ENCODE peak calls at places on chromosomes 6 and 20, in five cellular contexts. I is IMR-90, F is H9, K is neuronal stem cell, Q is H1. B is an unnamed sample.

GRCh38 chr20:36645998-36646397 is at the start of gene SLA2:
- DNase-seq in I (no peak), F (no peak), K (no peak), Q (no peak), B (no peak)

GRCh38 chr20:142290-142689 is at the start of gene DEFB126:
- DNase-seq in I (no peak), F (no peak), K (no peak), Q (no peak), B (no peak)

GRCh38 chr6:43278524-43279078 is 19.5 kb upstream of the SLC22A7 start:
- DNase-seq in I (peak), F (no peak), K (no peak), Q (no peak), B (no peak)

GRCh38 chr20:61436674-61437279 is 184.7 kb downstream of the CDH4 start:
- DNase-seq in I (peak), F (peak), K (peak), Q (peak), B (no peak)

GRCh38 chr20:63441136-63441776 is 31.2 kb downstream of the KCNQ2 start:
- DNase-seq in I (no peak), F (no peak), K (no peak), Q (no peak), B (no peak)

GRCh38 chr6:23016701-23017100 is 447.3 kb downstream of the HDGFL1 start:
- DNase-seq in I (no peak), F (no peak), K (no peak), Q (no peak), B (no peak)

GRCh38 chr6:165837948-165838745 is 175.1 kb upstream of the PDE10A start:
- DNase-seq in I (no peak), F (no peak), K (no peak), Q (no peak), B (no peak)

GRCh38 chr6:105624055-105624454 is 221.2 kb upstream of the PREP start:
- DNase-seq in I (no peak), F (no peak), K (no peak), Q (no peak), B (no peak)

GRCh38 chr20:31842471-31843157 is 2.8 kb downstream of the FOXS1 start:
- DNase-seq in I (peak), F (no peak), K (no peak), Q (no peak), B (no peak)

GRCh38 chr6:10381133-10381829 is 33.6 kb downstream of the TFAP2A start:
- DNase-seq in I (no peak), F (peak), K (no peak), Q (peak), B (no peak)

GRCh38 chr6:105492706-105493673 is 90.1 kb upstream of the PREP start:
- DNase-seq in I (peak), F (no peak), K (no peak), Q (no peak), B (no peak)

GRCh38 chr20:30985386-30985785 is 272.1 kb upstream of the DEFB115 start:
- DNase-seq in I (no peak), F (peak), K (no peak), Q (peak), B (no peak)

GRCh38 chr20:12237772-12238171 is 320.1 kb downstream of the BTBD3 start:
- DNase-seq in I (no peak), F (no peak), K (no peak), Q (no peak), B (no peak)

GRCh38 chr20:2740702-2741101 is 48.1 kb downstream of the EBF4 start:
- DNase-seq in I (no peak), F (peak), K (no peak), Q (no peak), B (no peak)

GRCh38 chr20:42889517-42889916 is 300.2 kb downstream of the PTPRT start:
- DNase-seq in I (no peak), F (no peak), K (no peak), Q (no peak), B (no peak)

GRCh38 chr6:131419698-131420097 is 153.3 kb upstream of the ARG1 start:
- DNase-seq in I (no peak), F (no peak), K (no peak), Q (no peak), B (no peak)

GRCh38 chr6:34347303-34347702 is 45.2 kb downstream of the NUDT3 start:
- DNase-seq in I (no peak), F (no peak), K (no peak), Q (no peak), B (no peak)

GRCh38 chr6:33298773-33299236 is at the start of gene RGL2:
- DNase-seq in I (peak), F (no peak), K (no peak), Q (no peak), B (no peak)

GRCh38 chr20:62350098-62350628 is 16.9 kb downstream of the LAMA5 start:
- DNase-seq in I (no peak), F (no peak), K (no peak), Q (no peak), B (peak)

GRCh38 chr20:8616792-8617191 is 452.1 kb upstream of the PLCB4 start:
- DNase-seq in I (peak), F (no peak), K (no peak), Q (no peak), B (no peak)

GRCh38 chr20:62759981-62760431 is 36.3 kb upstream of the MRGBP start:
- DNase-seq in I (no peak), F (no peak), K (no peak), Q (no peak), B (no peak)

GRCh38 chr6:159969204-159969912 is 476 bp downstream of the IGF2R start:
- DNase-seq in I (peak), F (no peak), K (peak), Q (peak), B (peak)

GRCh38 chr6:25991785-25992412 is 29.3 kb downstream of the TRIM38 start:
- DNase-seq in I (peak), F (peak), K (peak), Q (peak), B (peak)

GRCh38 chr6:56393615-56394612 is 146.5 kb upstream of the COL21A1 start:
- DNase-seq in I (no peak), F (no peak), K (no peak), Q (no peak), B (peak)

GRCh38 chr6:136526196-136526930 is 23.9 kb downstream of the MAP7 start:
- DNase-seq in I (peak), F (peak), K (peak), Q (peak), B (peak)

GRCh38 chr6:21931641-21932335 is 338.2 kb downstream of the SOX4 start:
- DNase-seq in I (peak), F (no peak), K (no peak), Q (no peak), B (no peak)

GRCh38 chr20:35283441-35284266 is 918 bp downstream of the EIF6 start:
- DNase-seq in I (no peak), F (no peak), K (no peak), Q (no peak), B (no peak)

GRCh38 chr6:112086744-112087135 is 542 bp downstream of the TUBE1 start:
- DNase-seq in I (peak), F (no peak), K (no peak), Q (no peak), B (peak)

GRCh38 chr6:20840675-20841074 is 306.4 kb downstream of the CDKAL1 start:
- DNase-seq in I (peak), F (no peak), K (no peak), Q (no peak), B (peak)

GRCh38 chr6:113560908-113561307 is 296.2 kb upstream of the MARCKS start:
- DNase-seq in I (peak), F (no peak), K (no peak), Q (no peak), B (no peak)

GRCh38 chr6:112274774-112275173 is 20.4 kb upstream of the LAMA4 start:
- DNase-seq in I (no peak), F (no peak), K (no peak), Q (no peak), B (no peak)

GRCh38 chr6:136927313-136927712 is 5.2 kb downstream of the SLC35D3 start:
- DNase-seq in I (peak), F (peak), K (peak), Q (peak), B (no peak)

GRCh38 chr6:29968130-29968529 is 25.8 kb downstream of the HLA-A start:
- DNase-seq in I (peak), F (no peak), K (no peak), Q (no peak), B (no peak)

GRCh38 chr6:94510877-94511276 is 1066.5 kb upstream of the MANEA start:
- DNase-seq in I (no peak), F (peak), K (no peak), Q (no peak), B (no peak)

DNA sequence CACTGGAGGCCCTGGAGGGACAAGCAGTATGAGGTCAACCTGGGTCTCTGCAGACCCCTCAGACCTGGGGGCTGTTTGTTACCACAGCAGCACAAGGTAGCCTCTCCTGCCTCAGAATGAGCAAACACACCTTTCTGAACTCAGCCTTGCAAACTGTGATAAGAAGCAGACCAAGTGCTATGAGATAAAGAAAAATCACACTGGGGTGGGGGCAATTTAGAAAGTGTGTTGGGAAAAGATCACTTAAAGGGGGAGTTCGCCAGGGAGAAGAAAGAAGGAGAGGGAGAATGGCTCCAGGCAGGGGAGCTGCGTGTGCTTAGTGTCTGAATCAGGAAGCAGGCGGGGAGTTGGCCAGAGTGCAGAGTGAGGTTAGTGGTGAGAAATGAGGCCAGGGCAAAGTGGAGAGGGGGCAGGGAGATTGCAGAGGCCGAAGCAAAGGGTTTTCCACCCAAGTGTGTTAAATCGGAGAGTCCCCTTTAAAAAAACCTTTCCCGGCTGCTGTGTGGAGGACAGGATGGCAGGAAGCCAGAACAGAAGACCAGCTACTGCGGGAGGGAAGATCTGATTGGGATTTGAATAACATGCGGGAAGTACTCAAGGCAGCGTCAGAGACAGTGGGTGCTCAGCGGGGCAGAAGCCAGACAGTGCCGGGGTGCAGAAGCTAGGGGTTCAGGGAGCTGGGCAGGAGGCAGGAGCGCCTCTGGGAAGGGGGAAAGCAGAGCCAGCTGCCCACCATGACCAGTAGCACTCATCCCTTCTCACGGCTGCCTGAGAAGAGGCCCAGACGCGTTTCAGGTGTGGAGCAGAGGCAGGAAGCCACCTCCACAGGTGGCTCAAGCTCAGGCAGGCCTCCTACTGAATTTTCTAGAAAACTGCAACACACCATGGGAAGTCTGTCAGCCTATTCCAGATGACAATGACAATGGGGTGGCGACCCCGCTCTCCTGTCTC is 9.0 kb downstream of the ADA start:
- DNase-seq in I (peak), F (peak), K (no peak), Q (peak), B (peak)
- H3K4ac ChIP-seq in I (peak), F (no peak), K (peak), Q (peak), B (peak)

DNA sequence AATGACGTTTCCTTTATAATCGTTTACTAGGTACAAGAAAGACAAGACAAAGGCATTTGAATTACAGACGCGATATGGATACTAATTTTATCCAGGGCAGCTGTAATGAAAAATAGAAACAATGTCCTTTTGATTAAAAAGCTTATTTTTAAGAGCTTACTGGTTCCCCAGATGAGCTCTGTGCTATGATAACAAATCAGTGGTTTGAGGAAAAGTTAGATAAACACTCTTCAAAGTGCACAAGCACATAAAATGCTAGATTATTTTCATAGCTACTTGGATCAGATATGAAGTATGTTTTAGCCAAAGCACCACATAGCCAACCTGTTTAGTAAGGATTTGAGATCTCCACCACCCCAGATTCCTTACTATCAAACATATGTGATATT is 1.7 kb upstream of the SYNCRIP start:
- DNase-seq in I (peak), F (no peak), K (no peak), Q (no peak), B (no peak)
- H3K9ac ChIP-seq in I (peak), F (peak), K (no peak), Q (peak), B (no peak)

DNA sequence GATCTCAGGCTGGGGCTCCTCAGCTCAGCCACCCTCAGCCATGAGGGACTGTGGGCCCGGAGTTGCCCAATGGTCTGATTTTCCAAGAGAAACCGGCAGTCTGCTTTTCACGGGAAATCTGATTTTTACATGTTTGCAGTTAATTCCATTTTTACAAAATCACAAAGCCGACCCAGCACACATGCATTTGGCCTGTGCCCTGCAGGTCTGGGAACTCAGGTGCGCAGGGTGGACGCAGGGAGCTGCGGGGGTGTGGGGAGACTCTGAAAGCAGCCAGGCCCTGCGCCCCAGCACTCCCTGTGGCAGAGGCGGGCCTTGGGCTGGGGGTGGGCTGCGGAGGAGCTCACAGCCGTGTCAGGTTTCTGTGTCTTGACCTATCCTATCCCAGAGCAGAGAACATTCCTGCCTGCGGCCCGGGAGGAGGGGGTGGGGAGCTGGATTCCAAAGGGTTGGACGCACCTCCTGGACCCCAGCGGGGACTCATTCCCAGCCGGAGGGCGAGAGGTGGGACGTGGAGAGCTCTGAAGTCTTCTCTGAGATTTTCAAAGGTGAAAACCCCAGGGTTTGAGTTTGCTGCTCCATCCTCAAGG is 60.6 kb downstream of the ADNP start:
- DNase-seq in I (peak), F (peak), K (peak), Q (peak), B (no peak)
- H3K23ac ChIP-seq in I (no peak), F (no peak), K (peak), Q (no peak), B (no peak)

GRCh38 chr6:41073203-41073967 is 611 bp downstream of the NFYA start:
- DNase-seq in I (peak), F (peak), K (peak), Q (peak), B (peak)
- H3K4ac ChIP-seq in I (peak), F (no peak), K (peak), Q (peak), B (peak)

DNA sequence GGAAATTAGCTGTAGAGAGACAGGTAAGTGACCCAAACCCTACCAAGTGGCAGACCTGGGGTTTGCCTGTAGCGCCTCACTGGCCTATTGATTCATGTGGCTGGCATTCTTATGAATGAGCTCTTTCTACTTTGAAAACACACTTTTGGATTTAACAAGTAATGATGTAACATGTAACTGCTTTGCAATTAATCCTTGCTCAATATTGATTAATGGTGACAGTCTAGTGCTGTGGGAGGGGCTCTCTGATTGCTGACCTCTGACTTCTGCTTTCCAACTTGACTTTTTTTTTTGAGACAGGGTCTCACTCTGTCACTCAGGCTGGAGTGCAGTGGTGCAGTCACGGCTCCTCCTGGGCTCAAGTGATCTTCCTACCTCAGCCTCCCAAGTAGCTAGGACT is 82.7 kb downstream of the TIAM2 start:
- DNase-seq in I (no peak), F (no peak), K (no peak), Q (no peak), B (no peak)
- H3K9ac ChIP-seq in I (no peak), F (no peak), K (no peak), Q (no peak), B (no peak)